ENCODE peak calls at places on chromosomes 16 and 17, in seven cellular contexts. R is psoas muscle; N is epithelial cell of esophagus; D is GM13976; P is RWPE2; A is type B pancreatic cell; W is CD4-positive, alpha-beta T cell. L is an unnamed sample.

GRCh38 chr17:77535892-77536291 is 395.1 kb downstream of the SEC14L1 start:
- DNase-seq in R (no peak), N (no peak), D (no peak), P (no peak), A (no peak), W (no peak), L (no peak)

GRCh38 chr17:45794840-45795239 is 10.7 kb downstream of the CRHR1 start:
- DNase-seq in R (no peak), N (peak; percentile 8), D (no peak), P (no peak), A (no peak), W (no peak), L (no peak)

GRCh38 chr16:50863673-50864144 is 121.8 kb downstream of the CYLD start:
- DNase-seq in R (no peak), N (no peak), D (peak; percentile 7), P (no peak), A (no peak), W (no peak), L (no peak)

GRCh38 chr17:32161506-32162365 is 19.4 kb downstream of the RHOT1 start:
- DNase-seq in R (no peak), N (peak; percentile 60), D (no peak), P (no peak), A (no peak), W (no peak), L (no peak)

GRCh38 chr17:35460354-35460851 is 11.8 kb upstream of the SLFN13 start:
- DNase-seq in R (peak; percentile 55), N (peak; percentile 39), D (peak; percentile 88), P (peak; percentile 73), A (no peak), W (peak; percentile 65), L (no peak)

GRCh38 chr16:84144301-84144858 is 597 bp downstream of the HSDL1 start:
- DNase-seq in R (no peak), N (peak; percentile 28), D (peak; percentile 64), P (no peak), A (no peak), W (peak; percentile 34), L (no peak)

GRCh38 chr17:49896860-49897259 is 49.0 kb upstream of the TAC4 start:
- DNase-seq in R (no peak), N (no peak), D (no peak), P (no peak), A (no peak), W (no peak), L (no peak)

GRCh38 chr17:76246080-76247066 is 6.1 kb upstream of the RNF157 start:
- DNase-seq in R (peak; percentile 60), N (no peak), D (peak; percentile 86), P (no peak), A (no peak), W (peak; percentile 26), L (no peak)

GRCh38 chr16:89958068-89958467 is 9.5 kb downstream of the DEF8 start:
- DNase-seq in R (peak; percentile 70), N (peak; percentile 17), D (no peak), P (no peak), A (no peak), W (no peak), L (no peak)

GRCh38 chr16:79639576-79640311 is 39.2 kb upstream of the MAF start:
- DNase-seq in R (no peak), N (peak; percentile 90), D (no peak), P (no peak), A (no peak), W (no peak), L (no peak)

GRCh38 chr16:56866955-56867830 is 2.2 kb downstream of the SLC12A3 start:
- DNase-seq in R (no peak), N (peak; percentile 69), D (peak; percentile 81), P (no peak), A (no peak), W (no peak), L (no peak)

GRCh38 chr16:89366561-89367537 is 123.5 kb downstream of the ANKRD11 start:
- DNase-seq in R (peak; percentile 48), N (peak; percentile 91), D (no peak), P (no peak), A (no peak), W (no peak), L (no peak)

GRCh38 chr16:2163211-2163881 is 7.8 kb downstream of the TRAF7 start:
- DNase-seq in R (no peak), N (peak; percentile 91), D (no peak), P (peak; percentile 91), A (no peak), W (no peak), L (no peak)

GRCh38 chr17:74864866-74865395 is 5.2 kb upstream of the GRIN2C start:
- DNase-seq in R (peak; percentile 88), N (peak; percentile 58), D (peak; percentile 88), P (no peak), A (peak; percentile 87), W (peak; percentile 44), L (peak; percentile 72)

GRCh38 chr16:31267332-31268032 is 7.7 kb downstream of the ITGAM start:
- DNase-seq in R (no peak), N (peak; percentile 69), D (no peak), P (no peak), A (peak; percentile 25), W (no peak), L (no peak)

GRCh38 chr17:67656494-67657203 is 61.1 kb upstream of the NOL11 start:
- DNase-seq in R (no peak), N (no peak), D (peak; percentile 54), P (no peak), A (no peak), W (no peak), L (no peak)

DNA sequence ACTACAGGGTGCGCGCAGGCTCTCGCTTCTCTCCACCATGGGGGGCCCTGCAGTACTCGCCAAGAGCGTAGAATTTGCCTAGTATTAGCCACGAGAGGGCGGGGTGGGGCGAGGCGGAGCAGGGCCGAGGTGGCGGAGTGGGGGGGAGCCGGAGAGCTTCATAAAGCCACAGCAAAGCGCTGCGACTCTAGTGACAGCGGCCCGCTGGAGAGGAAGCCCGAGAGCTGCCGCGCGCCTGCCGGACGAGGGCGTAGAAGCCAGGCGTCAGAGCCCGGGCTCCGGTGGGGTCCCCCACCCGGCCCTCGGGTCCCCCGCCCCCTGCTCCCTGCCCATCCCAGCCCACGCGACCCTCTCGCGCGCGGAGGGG is at the start of gene TBX21:
- DNase-seq in R (peak; percentile 83), N (peak; percentile 20), D (peak; percentile 92), P (peak; percentile 75), A (no peak), W (peak; percentile 79), L (no peak)
- TF ChIP-seq CTCF in R (no peak), N (no peak), D (peak; percentile 33), P (peak; percentile 31), A (peak; percentile 56), W (peak; percentile 64), L (no peak)

GRCh38 chr17:20284575-20284974 is 182.8 kb downstream of the LGALS9B start:
- DNase-seq in R (no peak), N (no peak), D (no peak), P (no peak), A (no peak), W (no peak), L (no peak)
- TF ChIP-seq CTCF in R (no peak), N (no peak), D (no peak), P (no peak), A (no peak), W (no peak), L (no peak)

DNA sequence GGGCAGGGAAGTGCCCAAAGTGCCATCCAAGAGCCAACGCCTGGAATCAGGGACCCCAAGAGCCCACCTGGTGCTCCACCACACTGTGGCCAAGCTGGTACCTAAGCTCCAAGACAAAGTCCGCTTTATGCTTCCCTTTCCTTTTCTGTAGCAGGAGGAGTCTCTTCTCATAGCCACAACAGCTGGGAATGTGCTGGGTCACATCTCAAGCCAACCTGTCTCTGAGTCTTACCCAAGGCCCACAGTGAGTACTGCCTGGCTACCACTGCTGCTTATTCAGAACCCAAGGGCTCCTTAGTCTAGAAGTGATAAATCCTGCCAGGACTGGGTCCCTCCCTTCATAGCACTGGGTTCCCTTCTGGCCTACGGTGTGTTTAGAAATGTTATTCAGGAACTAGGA is 49.8 kb downstream of the ERCC4 start:
- DNase-seq in R (no peak), N (no peak), D (no peak), P (no peak), A (no peak), W (no peak), L (no peak)
- TF ChIP-seq CTCF in R (no peak), N (no peak), D (no peak), P (no peak), A (no peak), W (no peak), L (no peak)

GRCh38 chr17:78986048-78986648 is 6.4 kb upstream of the LGALS3BP start:
- DNase-seq in R (peak; percentile 57), N (no peak), D (no peak), P (no peak), A (no peak), W (no peak), L (no peak)
- TF ChIP-seq CTCF in R (peak; percentile 36), N (no peak), D (peak; percentile 12), P (peak; percentile 41), A (peak; percentile 29), W (peak; percentile 45), L (peak; percentile 37)

GRCh38 chr16:53945996-53946395 is 242.0 kb downstream of the FTO start:
- DNase-seq in R (no peak), N (peak; percentile 74), D (peak; percentile 13), P (no peak), A (no peak), W (no peak), L (no peak)
- TF ChIP-seq CTCF in R (peak; percentile 79), N (peak; percentile 92), D (peak; percentile 38), P (peak; percentile 71), A (peak; percentile 89), W (peak; percentile 28), L (peak; percentile 83)